ENCODE peak calls at places on chromosomes 12 and 14, in nine cellular contexts. G is HepG2, X is PC-3, H is NT2/D1, V is IMR-90, J is colonic mucosa, W is HCT116, Q is MM.1S, F is H9. K is an unnamed sample.

GRCh38 chr14:48023881-48024280 is 348.5 kb upstream of the MDGA2 start:
- DNase-seq in G (no peak), X (no peak), H (no peak), V (no peak), J (no peak), W (no peak), Q (no peak), F (no peak), K (no peak)

GRCh38 chr12:95881331-95881955 is 22.7 kb downstream of the SNRPF start:
- DNase-seq in G (no peak), X (no peak), H (no peak), V (peak), J (no peak), W (no peak), Q (no peak), F (no peak), K (no peak)

GRCh38 chr14:51697848-51698247 is 46.1 kb downstream of the FRMD6 start:
- DNase-seq in G (no peak), X (no peak), H (no peak), V (no peak), J (no peak), W (no peak), Q (no peak), F (no peak), K (no peak)

GRCh38 chr14:103206023-103206481 is 82.8 kb downstream of the TNFAIP2 start:
- DNase-seq in G (no peak), X (no peak), H (no peak), V (no peak), J (no peak), W (no peak), Q (no peak), F (no peak), K (no peak)

GRCh38 chr12:124640096-124640495 is 72.7 kb upstream of the NCOR2 start:
- DNase-seq in G (no peak), X (peak), H (no peak), V (peak), J (no peak), W (no peak), Q (no peak), F (no peak), K (no peak)

GRCh38 chr14:56310643-56311042 is 192.4 kb downstream of the PELI2 start:
- DNase-seq in G (no peak), X (no peak), H (no peak), V (peak), J (no peak), W (no peak), Q (no peak), F (no peak), K (no peak)

GRCh38 chr12:5269846-5270245 is 162.1 kb upstream of the NTF3 start:
- DNase-seq in G (no peak), X (no peak), H (no peak), V (no peak), J (no peak), W (no peak), Q (no peak), F (no peak), K (no peak)

GRCh38 chr14:23078692-23079116 is 16.2 kb downstream of the ACIN1 start:
- DNase-seq in G (peak), X (peak), H (no peak), V (peak), J (peak), W (no peak), Q (no peak), F (no peak), K (no peak)

GRCh38 chr12:867905-868304 is 81.6 kb downstream of the RAD52 start:
- DNase-seq in G (no peak), X (no peak), H (no peak), V (no peak), J (no peak), W (no peak), Q (no peak), F (no peak), K (peak)

GRCh38 chr14:20427231-20428009 is 8.5 kb downstream of the KLHL33 start:
- DNase-seq in G (peak), X (peak), H (no peak), V (peak), J (no peak), W (peak), Q (no peak), F (no peak), K (no peak)

GRCh38 chr12:44876554-44877275 is 600 bp upstream of the NELL2 start:
- DNase-seq in G (no peak), X (peak), H (peak), V (no peak), J (peak), W (no peak), Q (peak), F (peak), K (peak)

GRCh38 chr14:90750701-90751100 is 65.5 kb downstream of the TTC7B start:
- DNase-seq in G (no peak), X (no peak), H (no peak), V (no peak), J (no peak), W (no peak), Q (no peak), F (no peak), K (no peak)

GRCh38 chr14:90743826-90744225 is 72.4 kb downstream of the TTC7B start:
- DNase-seq in G (no peak), X (no peak), H (no peak), V (no peak), J (no peak), W (no peak), Q (no peak), F (no peak), K (no peak)

GRCh38 chr14:90750191-90750590 is 66.0 kb downstream of the TTC7B start:
- DNase-seq in G (no peak), X (no peak), H (no peak), V (no peak), J (no peak), W (no peak), Q (no peak), F (no peak), K (no peak)

GRCh38 chr14:90742709-90743108 is 73.5 kb downstream of the TTC7B start:
- DNase-seq in G (no peak), X (no peak), H (no peak), V (no peak), J (no peak), W (no peak), Q (no peak), F (no peak), K (no peak)

GRCh38 chr14:90747909-90748308 is 68.3 kb downstream of the TTC7B start:
- DNase-seq in G (no peak), X (no peak), H (no peak), V (no peak), J (no peak), W (no peak), Q (no peak), F (no peak), K (no peak)
- H3K9ac ChIP-seq in G (no peak), X (no peak), H (no peak), V (no peak), J (no peak), W (no peak), Q (no peak), F (no peak), K (no peak)

DNA sequence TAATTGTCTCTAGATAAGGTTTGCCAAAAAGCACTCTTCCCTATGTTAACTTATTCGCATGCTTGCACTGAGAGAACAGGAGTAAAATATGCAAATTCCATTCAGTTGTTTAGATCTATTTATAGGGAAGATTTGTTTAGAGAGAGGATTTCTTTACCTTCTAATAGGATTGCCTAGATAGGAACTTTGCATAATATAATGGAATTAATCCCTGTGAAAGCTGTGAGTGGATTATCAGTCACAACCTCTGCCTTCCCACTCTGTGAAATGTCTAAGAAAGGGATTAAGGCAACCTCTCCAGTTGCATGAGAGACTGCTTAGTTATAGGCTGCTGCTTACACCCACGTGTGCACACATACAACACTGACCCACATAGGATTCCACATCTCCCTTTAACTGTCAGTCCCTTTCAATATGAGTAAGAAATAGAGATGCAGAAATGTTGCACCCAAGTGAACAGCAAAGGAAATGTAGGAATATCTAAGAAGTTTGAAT is 83.2 kb downstream of the ALG10B start:
- DNase-seq in G (no peak), X (no peak), H (no peak), V (no peak), J (no peak), W (no peak), Q (no peak), F (no peak), K (peak)
- H3K9ac ChIP-seq in G (no peak), X (no peak), H (no peak), V (no peak), J (no peak), W (no peak), Q (no peak), F (no peak), K (no peak)

GRCh38 chr12:56377310-56377988 is 14.8 kb upstream of the APOF start:
- DNase-seq in G (no peak), X (peak), H (peak), V (peak), J (no peak), W (peak), Q (no peak), F (peak), K (peak)
- H3K9ac ChIP-seq in G (no peak), X (no peak), H (no peak), V (no peak), J (no peak), W (no peak), Q (no peak), F (no peak), K (no peak)

GRCh38 chr12:105476616-105477015 is 146.1 kb downstream of the C12orf75 start:
- DNase-seq in G (no peak), X (no peak), H (no peak), V (no peak), J (no peak), W (no peak), Q (peak), F (no peak), K (no peak)

GRCh38 chr12:105477873-105478272 is 147.4 kb downstream of the C12orf75 start:
- DNase-seq in G (no peak), X (no peak), H (no peak), V (no peak), J (no peak), W (no peak), Q (no peak), F (no peak), K (no peak)

GRCh38 chr12:105481906-105482305 is 151.4 kb downstream of the C12orf75 start:
- DNase-seq in G (no peak), X (no peak), H (no peak), V (no peak), J (no peak), W (no peak), Q (no peak), F (no peak), K (no peak)

GRCh38 chr12:105480162-105480561 is 149.7 kb downstream of the C12orf75 start:
- DNase-seq in G (no peak), X (peak), H (peak), V (peak), J (no peak), W (no peak), Q (no peak), F (no peak), K (peak)

GRCh38 chr12:105479710-105480109 is 149.2 kb downstream of the C12orf75 start:
- DNase-seq in G (no peak), X (no peak), H (no peak), V (no peak), J (no peak), W (no peak), Q (no peak), F (no peak), K (no peak)
- H3K9ac ChIP-seq in G (no peak), X (no peak), H (no peak), V (no peak), J (no peak), W (no peak), Q (no peak), F (no peak), K (no peak)

GRCh38 chr12:42236017-42236416 is 2.0 kb downstream of the YAF2 start:
- DNase-seq in G (no peak), X (no peak), H (no peak), V (no peak), J (no peak), W (no peak), Q (no peak), F (no peak), K (no peak)
- H3K9ac ChIP-seq in G (no peak), X (no peak), H (no peak), V (no peak), J (no peak), W (no peak), Q (no peak), F (no peak), K (no peak)

GRCh38 chr12:53501615-53502181 is 615 bp downstream of the TARBP2 start:
- DNase-seq in G (no peak), X (no peak), H (no peak), V (no peak), J (no peak), W (no peak), Q (no peak), F (no peak), K (no peak)

GRCh38 chr12:53504004-53504920 is 3.0 kb downstream of the NPFF start:
- DNase-seq in G (no peak), X (no peak), H (no peak), V (no peak), J (no peak), W (no peak), Q (no peak), F (no peak), K (no peak)

GRCh38 chr12:53502331-53502730 is 1.2 kb downstream of the TARBP2 start:
- DNase-seq in G (no peak), X (no peak), H (no peak), V (no peak), J (no peak), W (no peak), Q (no peak), F (no peak), K (no peak)

GRCh38 chr12:53505086-53505485 is 2.2 kb downstream of the NPFF start:
- DNase-seq in G (no peak), X (peak), H (no peak), V (peak), J (no peak), W (no peak), Q (no peak), F (no peak), K (no peak)

DNA sequence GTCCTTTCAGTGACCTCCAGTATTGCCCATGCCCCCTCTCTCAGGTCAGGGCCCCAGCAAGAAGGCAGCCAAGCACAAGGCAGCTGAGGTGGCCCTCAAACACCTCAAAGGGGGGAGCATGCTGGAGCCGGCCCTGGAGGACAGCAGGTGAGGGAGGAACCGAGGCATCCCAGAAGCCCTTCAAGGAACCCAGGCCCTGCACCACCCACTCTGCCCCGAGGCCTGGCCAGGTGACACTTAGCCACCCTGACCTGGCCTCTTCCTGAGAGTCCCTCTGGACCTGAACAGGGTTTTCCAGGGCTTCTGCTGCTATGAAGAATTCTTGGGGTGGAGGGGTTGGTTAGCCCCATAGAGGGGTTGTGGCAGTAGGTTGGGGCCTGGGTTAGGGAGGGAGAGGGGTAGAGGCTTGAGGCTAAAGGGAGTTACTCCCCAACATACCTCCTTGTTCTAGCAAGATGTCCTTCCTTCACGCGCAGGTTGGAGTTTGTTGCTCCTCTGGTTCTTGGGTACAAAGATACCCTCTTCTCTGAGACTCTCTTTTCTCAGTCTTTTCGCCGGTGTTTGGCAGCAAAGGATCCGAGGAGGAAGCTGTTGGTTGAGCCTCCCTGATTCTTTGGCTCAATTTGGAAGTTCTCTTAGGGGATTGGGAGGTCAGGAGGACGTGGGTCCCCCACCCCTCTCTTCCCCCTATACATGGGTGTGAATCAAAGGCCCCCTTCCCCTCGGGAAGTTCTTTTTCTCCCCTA is 2.1 kb downstream of the TARBP2 start:
- DNase-seq in G (no peak), X (no peak), H (no peak), V (no peak), J (no peak), W (no peak), Q (no peak), F (no peak), K (no peak)
- H3K9ac ChIP-seq in G (peak), X (no peak), H (no peak), V (no peak), J (no peak), W (no peak), Q (no peak), F (no peak), K (no peak)

GRCh38 chr12:69655616-69656336 is 43.3 kb downstream of the BEST3 start:
- DNase-seq in G (peak), X (peak), H (no peak), V (peak), J (no peak), W (no peak), Q (no peak), F (no peak), K (no peak)
- H3K9ac ChIP-seq in G (no peak), X (no peak), H (no peak), V (peak), J (no peak), W (no peak), Q (no peak), F (no peak), K (no peak)

GRCh38 chr12:25906651-25907340 is 51.7 kb upstream of the RASSF8 start:
- DNase-seq in G (no peak), X (no peak), H (no peak), V (no peak), J (no peak), W (no peak), Q (no peak), F (no peak), K (no peak)
- H3K9ac ChIP-seq in G (no peak), X (no peak), H (no peak), V (no peak), J (no peak), W (no peak), Q (no peak), F (no peak), K (no peak)

K was measured in neural progenitor cell.